ENCODE peak calls at places on chromosomes 7 and 10, in ten cellular contexts. S is mucosa of gallbladder; V is aorta; Y is left lobe of liver; Z is stimulated activated CD4-positive, alpha-beta T cell treated with anti-CD3 and anti-CD28 coated beads, Interleukin-15, amount 100 ng/mL, for 24 hours; T is occipital lobe; U is GM23248; N is germinal center; F is activated CD4-positive, alpha-beta T cell treated with anti-CD3 and anti-CD28 coated beads, Interleukin-2, amount 50 U/mL, for 1 hour; Q is DMS153. X is an unnamed sample.

GRCh38 chr7:142585425-142585824 is 163.8 kb upstream of the PRSS1 start:
- DNase-seq in N (no peak), Q (no peak), Z (no peak), T (no peak), V (no peak), F (no peak), U (no peak), Y (no peak), S (no peak), X (no peak)

GRCh38 chr7:151062399-151063211 is 3.2 kb downstream of the SLC4A2 start:
- DNase-seq in T (no peak), Z (no peak), Y (peak; percentile 94), Q (peak; percentile 1), U (peak; percentile 92), F (no peak), N (no peak), V (no peak), S (peak; percentile 81), X (peak; percentile 89)

GRCh38 chr7:140534743-140535142 is 55.4 kb upstream of the MKRN1 start:
- DNase-seq in N (no peak), T (no peak), V (no peak), Y (no peak), U (peak; percentile 26), S (no peak), Q (no peak), Z (no peak), F (no peak), X (no peak)

GRCh38 chr7:42170724-42171123 is 66.3 kb downstream of the GLI3 start:
- DNase-seq in N (no peak), Q (no peak), S (no peak), V (no peak), T (no peak), U (peak; percentile 49), Z (no peak), Y (no peak), F (no peak), X (no peak)

GRCh38 chr7:130350945-130351663 is 6.5 kb downstream of the CPA5 start:
- DNase-seq in Y (peak; percentile 42), Z (peak; percentile 24), V (no peak), N (no peak), Q (peak; percentile 37), S (no peak), T (no peak), F (no peak), U (no peak), X (no peak)

GRCh38 chr10:98858525-98858924 is 377.1 kb downstream of the HPSE2 start:
- DNase-seq in Z (no peak), Y (no peak), V (no peak), F (no peak), N (no peak), Q (no peak), S (no peak), T (no peak), U (no peak), X (no peak)

GRCh38 chr7:142248166-142249160 is 9.4 kb downstream of the PRSS58 start:
- DNase-seq in T (no peak), V (no peak), Q (no peak), S (no peak), F (no peak), U (no peak), Y (no peak), N (no peak), Z (no peak), X (no peak)

GRCh38 chr7:20797174-20798080 is 10.7 kb upstream of the SP8 start:
- DNase-seq in F (no peak), Y (no peak), Z (peak; percentile 43), V (no peak), T (no peak), Q (peak; percentile 17), S (no peak), N (no peak), U (no peak), X (no peak)

GRCh38 chr10:106559442-106559841 is 605.1 kb downstream of the SORCS1 start:
- DNase-seq in F (no peak), Y (no peak), Q (no peak), T (no peak), U (peak; percentile 44), S (no peak), V (no peak), Z (no peak), N (no peak), X (no peak)